ENCODE peak calls at places on chromosomes 7 and 10, in ten cellular contexts. G, I, B, H, F, W, M, L, J and V are unnamed samples.
A peak's percentile ranks its signal among the peaks of the same experiment; 100 is the strongest.

GRCh38 chr7:106287786-106288185 is 3.0 kb upstream of the NAMPT start:
- DNase-seq in B (no peak), J (no peak), F (no peak), M (no peak), G (no peak), W (no peak), L (no peak), I (no peak), H (no peak), V (no peak)

GRCh38 chr7:36653011-36653670 is 71.2 kb downstream of the AOAH start:
- DNase-seq in I (no peak), W (peak; percentile 13), F (no peak), B (no peak), L (no peak), J (no peak), M (no peak), H (no peak), G (no peak), V (no peak)

GRCh38 chr10:3068968-3069737 is 1.8 kb downstream of the PFKP start:
- DNase-seq in L (no peak), I (no peak), M (no peak), J (no peak), G (peak; percentile 62), H (peak; percentile 38), B (peak; percentile 26), W (no peak), F (no peak), V (no peak)

GRCh38 chr10:103277713-103278299 is 868 bp downstream of the INA start:
- DNase-seq in W (no peak), G (no peak), H (peak; percentile 46), F (no peak), L (no peak), I (no peak), B (no peak), M (no peak), J (no peak), V (no peak)

GRCh38 chr7:152383341-152384234 is 52.2 kb downstream of the KMT2C start:
- DNase-seq in F (no peak), B (no peak), W (no peak), M (no peak), H (no peak), G (no peak), I (peak; percentile 62), L (no peak), J (no peak), V (no peak)

GRCh38 chr10:125084191-125085186 is 75.9 kb downstream of the CTBP2 start:
- DNase-seq in J (peak; percentile 48), H (peak; percentile 79), M (peak; percentile 92), W (peak; percentile 64), L (no peak), B (no peak), I (peak; percentile 86), G (no peak), F (no peak), V (no peak)

GRCh38 chr10:132489053-132489703 is 48.4 kb upstream of the INPP5A start:
- DNase-seq in M (no peak), G (no peak), B (no peak), H (no peak), J (no peak), W (no peak), L (peak; percentile 47), F (no peak), I (peak; percentile 75), V (no peak)

GRCh38 chr7:128810473-128810872 is 18.7 kb downstream of the CCDC136 start:
- DNase-seq in L (no peak), H (no peak), M (no peak), J (no peak), B (no peak), W (no peak), F (no peak), I (no peak), G (no peak), V (no peak)

GRCh38 chr7:94001396-94001795 is 2.8 kb downstream of the BET1 start:
- DNase-seq in H (no peak), J (no peak), I (no peak), F (no peak), B (no peak), L (no peak), G (no peak), M (no peak), W (no peak), V (no peak)

GRCh38 chr7:6422926-6423632 is 24.7 kb downstream of the DAGLB start:
- DNase-seq in L (no peak), M (no peak), I (peak; percentile 60), G (no peak), F (no peak), H (no peak), J (no peak), B (no peak), W (no peak), V (no peak)

GRCh38 chr7:139798221-139798620 is 20.4 kb upstream of the HIPK2 start:
- DNase-seq in J (no peak), F (no peak), W (no peak), I (no peak), G (peak; percentile 54), B (no peak), L (no peak), M (no peak), H (no peak), V (no peak)

GRCh38 chr7:45601094-45601493 is 26.9 kb downstream of the ADCY1 start:
- DNase-seq in F (no peak), I (no peak), B (no peak), H (no peak), J (no peak), L (peak; percentile 40), G (no peak), M (no peak), W (no peak), V (no peak)

GRCh38 chr10:128011059-128011979 is 104.4 kb downstream of the PTPRE start:
- DNase-seq in G (peak; percentile 92), W (peak; percentile 13), M (peak; percentile 66), I (peak; percentile 87), L (peak; percentile 93), B (peak; percentile 22), J (peak; percentile 96), H (peak; percentile 30), F (peak; percentile 86), V (no peak)

GRCh38 chr10:51109821-51110533 is 35.7 kb downstream of the PRKG1 start:
- DNase-seq in W (no peak), H (no peak), M (no peak), L (no peak), J (no peak), G (no peak), B (no peak), F (no peak), I (no peak), V (no peak)

GRCh38 chr7:115635367-115635766 is 395.2 kb downstream of the TFEC start:
- DNase-seq in I (no peak), G (no peak), M (peak; percentile 25), J (no peak), W (no peak), B (no peak), F (no peak), L (no peak), H (no peak), V (no peak)

GRCh38 chr10:51983481-51983880 is 284.1 kb upstream of the CSTF2T start:
- DNase-seq in H (no peak), W (no peak), B (no peak), L (no peak), J (no peak), I (no peak), M (no peak), G (no peak), F (no peak), V (no peak)

GRCh38 chr10:68367121-68367520 is 34.4 kb upstream of the PBLD start:
- DNase-seq in M (no peak), L (no peak), I (no peak), H (no peak), W (no peak), G (no peak), F (no peak), J (no peak), B (no peak), V (no peak)

GRCh38 chr10:33355267-33355666 is 20.8 kb upstream of the NRP1 start:
- DNase-seq in H (no peak), M (no peak), F (no peak), G (no peak), W (no peak), I (peak; percentile 59), L (no peak), J (no peak), B (no peak), V (no peak)

GRCh38 chr10:3111626-3112220 is 44.4 kb downstream of the PFKP start:
- DNase-seq in M (no peak), H (no peak), I (peak; percentile 54), J (no peak), G (no peak), W (no peak), B (no peak), L (no peak), F (no peak), V (no peak)

GRCh38 chr7:7639847-7640220 is 718 bp upstream of the UMAD1 start:
- DNase-seq in W (no peak), G (peak; percentile 27), F (no peak), H (peak; percentile 50), J (peak; percentile 14), I (no peak), M (no peak), L (no peak), B (peak; percentile 11), V (no peak)

GRCh38 chr7:78367280-78367773 is 568.8 kb downstream of the PHTF2 start:
- DNase-seq in W (no peak), I (no peak), H (no peak), J (no peak), F (no peak), M (no peak), L (no peak), B (no peak), G (no peak), V (no peak)

GRCh38 chr10:131888186-131888604 is 12.6 kb upstream of the PPP2R2D start:
- DNase-seq in G (no peak), J (no peak), M (no peak), W (no peak), B (no peak), H (no peak), I (no peak), F (no peak), L (no peak), V (no peak)

GRCh38 chr7:139562972-139563565 is 39.6 kb downstream of the CLEC2L start:
- DNase-seq in L (no peak), W (no peak), M (no peak), J (no peak), G (no peak), B (no peak), F (no peak), I (no peak), H (no peak), V (no peak)

GRCh38 chr7:33072471-33072870 is 9.9 kb upstream of the NT5C3A start:
- DNase-seq in I (no peak), W (no peak), H (no peak), L (no peak), G (no peak), M (no peak), J (no peak), B (no peak), F (no peak), V (no peak)